ENCODE peak calls at places on chromosomes 12 and 14, in nine cellular contexts. H is T-helper 1 cell; T is activated T-cell treated with anti-CD3 and anti-CD28 coated beads, Interleukin-2, amount 50 U/mL, for 72 hours; Y is EH; O is IMR-90; L is NCI-H1105 treated with DMSO at 0.1 percent for 48 hours; J is nephron progenitor cell; U is SK-MEL-5; P is amniotic epithelial cell. A is an unnamed sample.

GRCh38 chr12:90331821-90332220 is 623.2 kb downstream of the CCER1 start:
- DNase-seq in H (no peak), T (no peak), Y (no peak), O (no peak), L (no peak), J (no peak), U (no peak), P (no peak), A (no peak)

GRCh38 chr14:96385385-96385784 is 6.5 kb upstream of the AK7 start:
- DNase-seq in H (no peak), T (no peak), Y (no peak), O (no peak), L (no peak), J (no peak), U (peak), P (no peak), A (no peak)

GRCh38 chr14:33790996-33791395 is 159.9 kb downstream of the EGLN3 start:
- DNase-seq in H (no peak), T (no peak), Y (no peak), O (no peak), L (no peak), J (no peak), U (no peak), P (no peak), A (no peak)

GRCh38 chr14:99250636-99251208 is 21.3 kb downstream of the BCL11B start:
- DNase-seq in H (no peak), T (no peak), Y (no peak), O (no peak), L (no peak), J (no peak), U (no peak), P (no peak), A (no peak)

GRCh38 chr14:28020112-28020511 is 746.5 kb upstream of the FOXG1 start:
- DNase-seq in H (no peak), T (no peak), Y (no peak), O (no peak), L (no peak), J (no peak), U (no peak), P (no peak), A (no peak)

GRCh38 chr14:26191666-26192065 is 406.2 kb downstream of the NOVA1 start:
- DNase-seq in H (no peak), T (no peak), Y (no peak), O (no peak), L (no peak), J (no peak), U (no peak), P (no peak), A (no peak)

GRCh38 chr14:104797112-104798044 is 1.8 kb upstream of the AKT1 start:
- DNase-seq in H (no peak), T (no peak), Y (no peak), O (no peak), L (no peak), J (peak), U (no peak), P (peak), A (no peak)

GRCh38 chr12:47965581-47965980 is 2.2 kb downstream of the TMEM106C start:
- DNase-seq in H (no peak), T (no peak), Y (no peak), O (no peak), L (no peak), J (no peak), U (no peak), P (no peak), A (no peak)

GRCh38 chr14:55418411-55418810 is 6.8 kb upstream of the ATG14 start:
- DNase-seq in H (no peak), T (no peak), Y (peak), O (no peak), L (no peak), J (no peak), U (no peak), P (no peak), A (peak)

GRCh38 chr14:37585101-37585479 is 10.0 kb downstream of the FOXA1 start:
- DNase-seq in H (no peak), T (no peak), Y (no peak), O (no peak), L (no peak), J (peak), U (no peak), P (no peak), A (no peak)

GRCh38 chr14:100856056-100856950 is 30.4 kb downstream of the MEG3 start:
- DNase-seq in H (no peak), T (no peak), Y (no peak), O (no peak), L (no peak), J (no peak), U (no peak), P (no peak), A (no peak)

GRCh38 chr12:100688451-100688864 is 106.1 kb upstream of the ANO4 start:
- DNase-seq in H (no peak), T (no peak), Y (peak), O (no peak), L (no peak), J (no peak), U (peak), P (no peak), A (peak)

GRCh38 chr14:29216316-29216715 is 449.7 kb downstream of the FOXG1 start:
- DNase-seq in H (no peak), T (no peak), Y (no peak), O (no peak), L (peak), J (no peak), U (no peak), P (no peak), A (no peak)

GRCh38 chr14:90570463-90570860 is 173.6 kb downstream of the CALM1 start:
- DNase-seq in H (no peak), T (no peak), Y (no peak), O (no peak), L (no peak), J (no peak), U (no peak), P (no peak), A (no peak)

GRCh38 chr12:81953541-81953940 is 194.4 kb upstream of the PPFIA2 start:
- DNase-seq in H (no peak), T (no peak), Y (no peak), O (no peak), L (no peak), J (no peak), U (no peak), P (no peak), A (no peak)

GRCh38 chr14:104561124-104561531 is 18.4 kb upstream of the C14orf180 start:
- DNase-seq in H (no peak), T (no peak), Y (no peak), O (no peak), L (no peak), J (no peak), U (no peak), P (no peak), A (no peak)